ENCODE peak calls at places on chromosomes 1 and 21, in nine cellular contexts. E is nephron progenitor cell; U is activated CD8-positive, alpha-beta memory T cell treated with anti-CD3 and anti-CD28 coated beads for 48 hours; B is activated naive CD4-positive, alpha-beta T cell treated with anti-CD3 and anti-CD28 coated beads for 36 hours; A is dorsolateral prefrontal cortex; J is neuronal stem cell; T is effector memory CD8-positive, alpha-beta T cell; K is renal cortical epithelial cell; O is mammary epithelial cell. I is an unnamed sample.

GRCh38 chr1:193318347-193318746 is 131.9 kb upstream of the B3GALT2 start:
- DNase-seq in E (no peak), U (no peak), B (no peak), A (no peak), J (no peak), T (no peak), K (no peak), O (peak), I (no peak)

GRCh38 chr21:29316029-29316742 is 17.5 kb downstream of the BACH1 start:
- DNase-seq in E (no peak), U (no peak), B (no peak), A (no peak), J (no peak), T (no peak), K (no peak), O (no peak), I (no peak)

GRCh38 chr21:46299167-46299566 is 13.0 kb downstream of the YBEY start:
- DNase-seq in E (no peak), U (no peak), B (no peak), A (no peak), J (no peak), T (no peak), K (no peak), O (no peak), I (no peak)

GRCh38 chr1:53442297-53442696 is 16.9 kb upstream of the DMRTB1 start:
- DNase-seq in E (no peak), U (no peak), B (no peak), A (no peak), J (no peak), T (no peak), K (peak), O (peak), I (no peak)

GRCh38 chr1:14055442-14056225 is 355.6 kb downstream of the PRDM2 start:
- DNase-seq in E (no peak), U (no peak), B (no peak), A (no peak), J (no peak), T (no peak), K (no peak), O (no peak), I (no peak)

GRCh38 chr1:3219005-3219724 is 150.2 kb downstream of the PRDM16 start:
- DNase-seq in E (peak), U (no peak), B (no peak), A (peak), J (no peak), T (no peak), K (peak), O (peak), I (peak)

GRCh38 chr1:67524143-67525052 is 94.2 kb upstream of the SERBP1 start:
- DNase-seq in E (no peak), U (no peak), B (no peak), A (no peak), J (no peak), T (no peak), K (peak), O (peak), I (no peak)

GRCh38 chr1:78054559-78054958 is 8.8 kb downstream of the GIPC2 start:
- DNase-seq in E (no peak), U (no peak), B (no peak), A (no peak), J (no peak), T (no peak), K (no peak), O (no peak), I (no peak)

GRCh38 chr1:9628541-9629444 is 22.7 kb upstream of the PIK3CD start:
- DNase-seq in E (no peak), U (no peak), B (peak), A (no peak), J (no peak), T (peak), K (no peak), O (no peak), I (no peak)

GRCh38 chr1:215872658-215873057 is 305.6 kb downstream of the KCTD3 start:
- DNase-seq in E (no peak), U (no peak), B (no peak), A (no peak), J (no peak), T (no peak), K (no peak), O (no peak), I (no peak)

GRCh38 chr1:16120411-16120810 is 35.5 kb downstream of the EPHA2 start:
- DNase-seq in E (no peak), U (no peak), B (no peak), A (no peak), J (no peak), T (no peak), K (no peak), O (no peak), I (no peak)

GRCh38 chr1:222454782-222455181 is 93.1 kb downstream of the HHIPL2 start:
- DNase-seq in E (no peak), U (no peak), B (peak), A (no peak), J (no peak), T (no peak), K (no peak), O (no peak), I (no peak)

GRCh38 chr1:121515235-121515634 is 330.5 kb downstream of the SRGAP2C start:
- DNase-seq in E (no peak), U (no peak), B (no peak), A (no peak), J (no peak), T (no peak), K (no peak), O (no peak), I (no peak)

GRCh38 chr1:219772265-219773036 is 155.9 kb downstream of the SLC30A10 start:
- DNase-seq in E (no peak), U (no peak), B (no peak), A (no peak), J (no peak), T (no peak), K (peak), O (no peak), I (no peak)